ENCODE peak calls at places on chromosomes 13 and 19, in four cellular contexts. N is astrocyte of the cerebellum, E is cardiac fibroblast, V is ovary. F is an unnamed sample.

GRCh38 chr19:42095814-42096230 is 19.9 kb downstream of the ZNF574 start:
- DNase-seq in N (no peak), E (no peak), V (no peak), F (no peak)

GRCh38 chr19:9323557-9323918 is 441 bp upstream of the ZNF559 start:
- DNase-seq in N (no peak), E (peak), V (peak), F (peak)

GRCh38 chr19:47430041-47430802 is 10.9 kb upstream of the MEIS3 start:
- DNase-seq in N (no peak), E (peak), V (no peak), F (no peak)

GRCh38 chr13:39483326-39483725 is 119.7 kb downstream of the LHFPL6 start:
- DNase-seq in N (no peak), E (peak), V (no peak), F (no peak)

GRCh38 chr13:42754801-42755513 is 26.4 kb upstream of the FAM216B start:
- DNase-seq in N (no peak), E (peak), V (no peak), F (no peak)

GRCh38 chr13:94764576-94765321 is 52.4 kb upstream of the SOX21 start:
- DNase-seq in N (no peak), E (no peak), V (no peak), F (no peak)

GRCh38 chr13:111216166-111216960 is 101.3 kb downstream of the ARHGEF7 start:
- DNase-seq in N (peak), E (no peak), V (peak), F (no peak)

GRCh38 chr19:38726761-38727301 is 17.4 kb downstream of the CAPN12 start:
- DNase-seq in N (no peak), E (no peak), V (no peak), F (no peak)

GRCh38 chr19:32367063-32367462 is 21.7 kb downstream of the ZNF507 start:
- DNase-seq in N (no peak), E (no peak), V (no peak), F (no peak)

GRCh38 chr13:23718916-23719470 is 148.8 kb downstream of the TNFRSF19 start:
- DNase-seq in N (no peak), E (no peak), V (no peak), F (no peak)

DNA sequence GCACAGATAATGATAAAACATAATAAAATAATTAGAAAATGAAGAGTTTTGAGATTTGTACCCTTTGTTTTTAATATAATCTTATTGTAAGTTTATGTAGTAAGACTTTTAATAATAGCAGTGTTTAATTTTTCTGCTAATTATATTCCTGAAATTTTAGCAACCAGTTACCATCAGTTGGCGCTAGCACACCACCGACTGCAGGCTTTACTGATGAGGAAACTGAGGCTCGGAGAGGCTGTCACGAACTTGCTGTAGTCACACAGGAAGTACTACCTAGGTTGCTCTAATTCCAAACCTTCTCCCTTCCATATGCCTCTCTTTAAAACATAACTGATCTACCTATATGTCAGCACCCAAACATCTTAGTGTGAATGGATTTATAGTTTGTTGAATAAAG is 1.0 kb upstream of the RFXAP start:
- DNase-seq in N (no peak), E (no peak), V (no peak), F (no peak)
- TF ChIP-seq CTCF in N (no peak), E (no peak), V (no peak), F (no peak)

GRCh38 chr19:1503089-1503924 is 9.5 kb downstream of the ADAMTSL5 start:
- DNase-seq in N (no peak), E (peak), V (peak), F (no peak)
- H3K4me3 ChIP-seq in N (no peak), E (no peak), V (no peak), F (no peak)

GRCh38 chr19:7363225-7363624 is 14.5 kb downstream of the ARHGEF18 start:
- DNase-seq in N (no peak), E (no peak), V (no peak), F (no peak)

GRCh38 chr19:7370546-7370945 is 21.8 kb downstream of the ARHGEF18 start:
- DNase-seq in N (no peak), E (no peak), V (no peak), F (no peak)

GRCh38 chr19:7371001-7371400 is 22.3 kb downstream of the ARHGEF18 start:
- DNase-seq in N (no peak), E (no peak), V (no peak), F (no peak)

GRCh38 chr19:7368456-7368855 is 19.7 kb downstream of the ARHGEF18 start:
- DNase-seq in N (no peak), E (no peak), V (peak), F (no peak)

DNA sequence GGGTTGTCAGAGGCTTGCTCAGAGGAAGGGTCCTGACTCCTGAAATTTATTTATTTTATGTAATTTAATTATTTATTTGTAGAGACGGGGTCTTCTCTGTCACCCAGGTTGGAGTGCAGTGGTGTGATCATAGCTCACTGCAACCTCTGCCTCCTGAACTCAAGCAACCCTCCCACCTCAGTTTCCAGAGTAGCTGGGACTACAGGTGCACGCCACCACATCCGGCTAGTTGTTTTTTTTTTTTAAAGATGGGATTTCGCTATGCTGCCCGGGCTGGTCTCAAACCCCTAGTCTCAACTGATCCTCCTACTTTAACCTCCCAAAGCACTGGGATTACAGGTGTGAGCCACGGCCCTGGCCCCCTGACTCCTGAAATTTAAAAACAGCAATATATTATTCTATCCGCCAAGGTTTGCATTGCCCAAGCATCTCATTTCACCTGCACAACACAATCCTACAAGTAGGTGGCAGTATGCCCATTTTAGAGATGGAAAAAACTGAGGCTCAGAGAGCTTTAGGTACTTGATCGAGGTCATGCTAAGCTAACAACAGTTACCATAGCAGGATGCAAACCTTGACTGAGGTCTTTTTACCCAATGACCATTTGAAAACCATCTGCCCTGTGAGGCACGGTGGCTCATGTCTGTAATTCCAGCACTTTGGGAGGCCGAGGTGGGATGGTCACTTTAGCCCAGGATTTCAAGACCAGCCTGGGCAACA is 18.1 kb downstream of the ARHGEF18 start:
- DNase-seq in N (no peak), E (peak), V (no peak), F (no peak)
- TF ChIP-seq CTCF in N (peak), E (peak), V (no peak), F (no peak)

GRCh38 chr13:59782696-59783095 is 381.0 kb downstream of the DIAPH3 start:
- DNase-seq in N (no peak), E (peak), V (no peak), F (no peak)

GRCh38 chr13:59771272-59771671 is 392.5 kb downstream of the DIAPH3 start:
- DNase-seq in N (no peak), E (peak), V (no peak), F (no peak)

GRCh38 chr13:59774511-59774911 is 389.2 kb downstream of the DIAPH3 start:
- DNase-seq in N (peak), E (peak), V (no peak), F (peak)

GRCh38 chr13:59780058-59780457 is 383.7 kb downstream of the DIAPH3 start:
- DNase-seq in N (no peak), E (no peak), V (no peak), F (no peak)

DNA sequence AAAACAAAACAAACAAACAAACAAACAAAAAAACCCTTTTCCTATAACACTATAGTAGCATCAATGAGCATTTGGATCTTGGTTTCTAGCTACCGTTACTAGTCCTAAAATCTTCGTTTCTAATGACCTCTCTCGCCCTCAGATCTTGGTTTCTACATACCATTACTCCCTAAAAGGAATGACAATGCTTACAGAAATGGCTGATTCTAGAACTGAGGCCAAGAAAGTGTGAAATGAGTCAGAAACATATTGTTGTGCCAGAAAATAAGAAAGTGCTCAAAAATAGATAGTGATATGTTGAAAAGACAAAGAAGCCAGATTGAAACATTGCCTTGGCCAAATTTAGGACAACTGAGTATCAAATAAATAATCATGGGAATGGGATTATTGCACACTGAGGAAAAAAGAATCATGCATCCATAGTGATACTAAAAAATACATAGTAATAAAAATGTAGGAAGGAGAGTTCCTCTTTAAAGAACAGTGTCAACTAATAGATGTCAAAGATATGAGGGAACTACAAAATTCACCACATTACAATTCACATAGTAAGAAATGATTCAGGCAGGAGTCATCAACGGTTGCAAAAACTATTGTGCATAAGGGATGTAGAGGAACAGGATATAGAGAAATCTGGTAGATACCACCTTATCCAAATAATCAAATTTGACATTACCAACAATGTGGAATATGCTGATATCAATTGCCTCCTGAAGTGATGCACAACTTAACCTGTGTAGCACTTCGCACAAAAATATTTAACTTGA is 386.6 kb downstream of the DIAPH3 start:
- DNase-seq in N (peak), E (peak), V (no peak), F (peak)
- H3K4me3 ChIP-seq in N (no peak), E (peak), V (no peak), F (no peak)

GRCh38 chr19:4556574-4557185 is 2.8 kb downstream of the SEMA6B start:
- DNase-seq in N (no peak), E (peak), V (no peak), F (no peak)

GRCh38 chr19:4555657-4556561 is 3.6 kb downstream of the SEMA6B start:
- DNase-seq in N (no peak), E (no peak), V (no peak), F (no peak)

GRCh38 chr19:4559569-4559968 is at the start of gene SEMA6B:
- DNase-seq in N (no peak), E (peak), V (no peak), F (no peak)

GRCh38 chr19:4557971-4558941 is 1.2 kb downstream of the SEMA6B start:
- DNase-seq in N (no peak), E (peak), V (no peak), F (no peak)

DNA sequence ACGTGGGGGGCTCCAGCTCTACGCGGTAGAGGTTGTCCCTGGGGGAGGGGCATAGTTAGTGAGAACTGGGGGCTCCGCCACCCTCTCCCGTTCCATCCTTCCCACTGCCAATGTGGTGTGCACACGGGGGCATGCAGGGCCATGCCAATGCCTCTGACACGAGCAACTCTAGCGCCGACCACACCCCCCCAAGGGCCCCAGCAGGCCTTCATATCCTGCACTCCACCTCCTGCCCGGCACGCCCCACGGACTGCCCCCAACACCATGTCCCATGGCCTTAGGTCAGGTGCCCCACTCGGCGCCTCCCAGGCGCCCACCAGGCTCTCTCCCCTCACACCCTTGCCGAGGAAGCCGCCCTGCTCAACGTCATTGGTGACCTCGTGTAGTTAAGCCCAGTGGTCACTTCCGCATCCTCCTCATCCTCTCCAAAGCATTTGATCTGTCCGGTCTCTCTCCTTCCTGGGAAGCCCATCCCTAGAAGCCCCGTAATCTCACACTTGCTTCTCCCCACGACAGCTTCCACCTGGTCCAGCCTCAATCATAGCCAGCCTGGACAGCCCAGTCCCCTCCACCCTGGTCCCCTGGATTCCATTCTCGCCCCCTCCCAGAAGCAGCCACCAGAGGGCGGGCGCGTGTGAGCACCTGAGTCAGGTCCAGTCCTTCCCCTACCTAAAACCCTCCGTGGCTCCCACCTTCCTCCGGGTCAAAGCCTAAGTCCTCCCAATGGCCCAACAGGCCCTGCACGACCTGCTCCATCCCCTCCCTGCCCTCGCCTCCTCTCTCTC is 2.1 kb downstream of the SEMA6B start:
- DNase-seq in N (no peak), E (no peak), V (no peak), F (no peak)
- TF ChIP-seq CTCF in N (peak), E (peak), V (no peak), F (no peak)

F was measured in AG04449.